ENCODE peak calls at places on chromosomes 13 and 19, in seven cellular contexts. W, M, F, T, L, Y and Q are unnamed samples.

GRCh38 chr19:49987159-49987698 is 26.3 kb upstream of the SIGLEC11 start:
- DNase-seq in W (peak), M (no peak), F (peak), T (peak), L (peak), Y (peak), Q (peak)

GRCh38 chr19:32138416-32138815 is 207.0 kb upstream of the ZNF507 start:
- DNase-seq in W (no peak), M (no peak), F (no peak), T (no peak), L (no peak), Y (no peak), Q (no peak)

GRCh38 chr19:18765224-18765623 is 25.9 kb downstream of the COMP start:
- DNase-seq in W (no peak), M (no peak), F (no peak), T (no peak), L (no peak), Y (no peak), Q (no peak)

GRCh38 chr19:17796013-17796837 is 1.3 kb downstream of the B3GNT3 start:
- DNase-seq in W (no peak), M (no peak), F (no peak), T (no peak), L (no peak), Y (peak), Q (no peak)

GRCh38 chr19:1166872-1167573 is 7.0 kb downstream of the SBNO2 start:
- DNase-seq in W (no peak), M (no peak), F (no peak), T (no peak), L (no peak), Y (no peak), Q (no peak)

GRCh38 chr13:24052547-24052981 is 108.0 kb upstream of the SPATA13 start:
- DNase-seq in W (no peak), M (no peak), F (peak), T (peak), L (no peak), Y (no peak), Q (no peak)

GRCh38 chr13:44955421-44955820 is 33.9 kb downstream of the NUFIP1 start:
- DNase-seq in W (no peak), M (no peak), F (no peak), T (no peak), L (no peak), Y (peak), Q (no peak)

GRCh38 chr13:35826626-35827254 is 304.4 kb downstream of the DCLK1 start:
- DNase-seq in W (no peak), M (no peak), F (no peak), T (no peak), L (no peak), Y (no peak), Q (no peak)

GRCh38 chr13:99626461-99627082 is 125.3 kb downstream of the TM9SF2 start:
- DNase-seq in W (no peak), M (no peak), F (peak), T (peak), L (no peak), Y (no peak), Q (no peak)

GRCh38 chr13:30832845-30833332 is 73.2 kb upstream of the MEDAG start:
- DNase-seq in W (no peak), M (no peak), F (no peak), T (peak), L (no peak), Y (peak), Q (no peak)

GRCh38 chr13:53191091-53191490 is 162.5 kb downstream of the OLFM4 start:
- DNase-seq in W (no peak), M (no peak), F (peak), T (peak), L (no peak), Y (no peak), Q (no peak)

GRCh38 chr19:50266041-50266440 is 62.6 kb downstream of the MYH14 start:
- DNase-seq in W (no peak), M (no peak), F (no peak), T (no peak), L (no peak), Y (no peak), Q (no peak)

GRCh38 chr19:48393559-48394330 is at the start of gene GRIN2D:
- DNase-seq in W (no peak), M (no peak), F (peak), T (peak), L (peak), Y (no peak), Q (no peak)

GRCh38 chr13:25872871-25873607 is 178.8 kb downstream of the SHISA2 start:
- DNase-seq in W (no peak), M (no peak), F (no peak), T (no peak), L (no peak), Y (no peak), Q (no peak)